ENCODE peak calls at places on chromosomes 7 and 10, in four cellular contexts. L, D, Y and S are unnamed samples.

GRCh38 chr7:128830231-128831177 is at the start of gene FLNC:
- DNase-seq in L (peak; percentile 91), Y (peak; percentile 63), D (no peak), S (no peak)

GRCh38 chr7:50792342-50793114 is 9.8 kb upstream of the GRB10 start:
- DNase-seq in L (peak; percentile 69), Y (peak; percentile 26), D (peak; percentile 47), S (peak; percentile 46)

GRCh38 chr10:80964179-80964578 is 426.5 kb downstream of the SH2D4B start:
- DNase-seq in D (no peak), L (no peak), Y (no peak), S (no peak)

GRCh38 chr10:32367793-32368453 is 21.0 kb upstream of the EPC1 start:
- DNase-seq in Y (peak; percentile 84), L (peak; percentile 72), D (no peak), S (peak; percentile 67)

GRCh38 chr7:47627580-47628283 is 45.8 kb upstream of the TNS3 start:
- DNase-seq in L (no peak), D (no peak), Y (no peak), S (no peak)

GRCh38 chr10:119542357-119542989 is at the start of gene RGS10:
- DNase-seq in L (peak; percentile 86), Y (peak; percentile 60), D (peak; percentile 45), S (peak; percentile 69)

GRCh38 chr7:110418651-110419270 is 672.2 kb upstream of the LRRN3 start:
- DNase-seq in Y (no peak), D (no peak), L (no peak), S (no peak)

GRCh38 chr10:29304259-29305030 is 15.6 kb downstream of the LYZL1 start:
- DNase-seq in L (no peak), Y (peak; percentile 56), D (peak; percentile 79), S (peak; percentile 46)

GRCh38 chr7:150800576-150801241 is at the start of gene TMEM176A:
- DNase-seq in Y (no peak), D (no peak), L (peak; percentile 58), S (no peak)

GRCh38 chr7:141563956-141564623 is 12.9 kb downstream of the AGK start:
- DNase-seq in Y (no peak), L (no peak), D (no peak), S (no peak)

GRCh38 chr10:62166331-62167154 is 102.1 kb downstream of the RTKN2 start:
- DNase-seq in L (no peak), Y (no peak), D (no peak), S (peak; percentile 42)

GRCh38 chr10:126504051-126504760 is 115.9 kb upstream of the ADAM12 start:
- DNase-seq in D (peak; percentile 66), Y (peak; percentile 28), L (no peak), S (no peak)

GRCh38 chr10:24096281-24096680 is 112.7 kb upstream of the KIAA1217 start:
- DNase-seq in L (no peak), Y (no peak), D (no peak), S (no peak)

GRCh38 chr10:24086737-24087136 is 122.2 kb upstream of the KIAA1217 start:
- DNase-seq in D (no peak), L (no peak), Y (no peak), S (no peak)

DNA sequence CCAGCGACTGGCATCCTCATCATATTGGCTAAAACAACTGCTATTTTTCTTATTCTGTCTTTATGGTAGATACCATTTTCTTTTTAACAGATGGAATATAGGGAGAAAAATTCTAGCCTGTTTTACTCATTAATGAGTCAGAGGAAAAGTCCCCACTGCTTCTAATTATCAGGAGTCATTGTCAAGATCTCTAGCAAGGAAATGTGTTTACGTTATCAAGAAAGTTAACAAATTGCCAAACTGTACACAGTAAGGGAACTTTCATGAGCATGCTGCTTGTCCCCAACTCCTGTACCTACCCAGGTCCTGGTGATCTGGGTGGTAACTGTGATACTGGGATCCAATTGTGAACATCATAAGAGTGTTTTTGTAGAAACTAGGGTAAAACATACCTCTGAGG is 117.6 kb upstream of the KIAA1217 start:
- DNase-seq in L (no peak), D (no peak), Y (no peak), S (no peak)
- TF ChIP-seq CTCF in L (no peak), D (no peak), Y (no peak), S (no peak)

DNA sequence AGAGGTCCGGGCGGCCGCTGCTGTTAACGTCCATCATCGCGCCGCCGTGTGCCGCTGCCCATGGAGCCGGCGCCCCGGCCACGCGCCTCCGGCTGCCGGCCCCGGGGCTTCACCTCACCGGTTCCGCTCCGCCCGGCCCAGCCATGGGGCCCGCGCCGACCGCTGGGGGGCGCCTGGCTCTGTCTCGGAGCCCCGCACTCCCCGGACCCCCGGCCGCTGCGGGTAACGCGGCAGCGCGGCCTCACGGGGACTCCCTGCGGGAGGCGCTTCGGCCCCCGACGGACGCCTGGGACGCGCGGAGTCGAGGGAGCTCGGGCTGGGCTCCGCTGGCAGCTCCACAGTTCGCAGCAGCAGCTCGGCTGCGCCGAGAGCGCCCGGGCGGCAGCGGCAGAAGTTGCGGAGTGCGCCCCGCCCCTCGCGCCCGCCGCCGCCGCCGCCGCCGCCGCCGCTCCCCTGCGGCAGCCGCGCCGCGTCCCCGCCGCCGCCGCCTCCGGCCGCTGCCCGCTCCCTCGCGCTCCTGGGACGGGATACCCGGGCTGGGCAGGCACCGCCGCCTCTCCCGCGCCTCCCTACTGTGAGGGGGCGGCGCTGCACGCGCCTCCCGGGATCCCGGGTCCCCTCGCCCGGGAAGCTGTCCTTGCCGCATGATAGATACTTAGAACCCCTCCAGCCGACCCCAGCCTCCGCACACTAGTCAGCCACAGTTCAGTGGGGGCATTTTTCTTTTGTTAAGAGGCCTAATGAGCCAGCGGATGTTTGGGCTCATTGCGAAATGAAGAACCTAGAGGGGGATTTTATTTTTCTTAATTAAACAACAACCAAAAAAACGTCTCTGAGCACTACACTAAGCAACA is at the start of gene HTR7:
- DNase-seq in D (peak; percentile 69), Y (peak; percentile 30), L (peak; percentile 76), S (peak; percentile 36)
- H3K27ac ChIP-seq in D (peak within 1 kb of the TSS; percentile 21), Y (peak within 1 kb of the TSS; percentile 35), L (peak within 1 kb of the TSS; percentile 31), S (no peak within 1 kb of the TSS)

GRCh38 chr7:84149573-84149972 is 45.0 kb downstream of the SEMA3A start:
- DNase-seq in Y (no peak), L (no peak), D (no peak), S (no peak)

GRCh38 chr7:84144480-84144879 is 50.1 kb downstream of the SEMA3A start:
- DNase-seq in L (no peak), D (no peak), Y (no peak), S (no peak)

GRCh38 chr7:84145892-84146291 is 48.7 kb downstream of the SEMA3A start:
- DNase-seq in D (no peak), Y (no peak), L (no peak), S (no peak)

GRCh38 chr7:84142726-84143125 is 51.9 kb downstream of the SEMA3A start:
- DNase-seq in L (no peak), D (no peak), Y (no peak), S (no peak)

DNA sequence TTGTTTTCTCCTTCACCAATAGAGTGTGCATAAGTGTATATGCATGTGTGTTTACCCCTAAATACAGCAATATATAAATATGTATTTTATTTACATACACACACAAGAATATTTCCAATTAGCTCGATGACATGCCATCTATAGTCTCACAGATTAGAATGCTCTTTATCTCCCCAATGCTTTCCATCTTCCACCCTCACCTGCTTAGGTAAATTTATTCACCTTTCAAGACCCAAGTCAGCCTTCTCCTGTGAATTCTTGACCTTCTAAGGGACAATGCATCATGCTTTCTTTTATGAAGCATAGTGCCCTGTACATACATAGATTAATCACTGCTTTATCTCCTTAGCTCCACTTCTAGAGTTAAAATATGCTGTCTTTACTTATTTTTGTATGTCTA is 49.7 kb downstream of the SEMA3A start:
- DNase-seq in L (no peak), D (no peak), Y (no peak), S (no peak)
- H3K4me1 ChIP-seq in L (no peaks in the 10 kb centered on the region), D (peaks cover 37% of the 10 kb centered on the region), Y (no peaks in the 10 kb centered on the region), S (no peaks in the 10 kb centered on the region)

DNA sequence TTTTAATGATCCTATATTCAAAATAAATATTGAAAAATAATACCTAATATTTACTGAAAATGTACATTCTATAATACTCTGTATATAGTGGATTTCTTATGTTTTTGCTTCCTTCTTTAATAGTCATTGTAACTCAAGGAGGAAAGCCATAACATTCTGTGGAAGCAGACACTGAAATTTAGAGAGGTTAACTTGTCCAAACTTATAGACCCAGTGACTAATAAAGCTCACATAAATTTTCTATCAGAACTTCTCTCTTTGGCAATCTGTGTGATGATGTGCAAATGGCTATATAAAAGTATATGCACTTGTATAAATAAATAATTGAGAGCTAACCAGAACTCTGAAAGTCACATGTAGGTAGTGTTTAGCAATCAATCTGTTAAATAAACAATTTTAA is 26.1 kb downstream of the GNAT3 start:
- DNase-seq in L (no peak), Y (no peak), D (no peak), S (no peak)
- TF ChIP-seq CTCF in L (no peak), Y (no peak), D (no peak), S (no peak)

GRCh38 chr10:88756660-88757059 is 3.2 kb upstream of the LIPN start:
- DNase-seq in D (no peak), L (no peak), Y (no peak), S (no peak)
- H3K27ac ChIP-seq in D (no peak overlapping the region), L (no peak overlapping the region), Y (no peak overlapping the region), S (no peak overlapping the region)

GRCh38 chr10:14543904-14544210 is 213.1 kb upstream of the FRMD4A start:
- DNase-seq in Y (no peak), L (no peak), D (no peak), S (no peak)
- H3K4me1 ChIP-seq in Y (peaks cover 15% of the 10 kb centered on the region), L (no peaks in the 10 kb centered on the region), D (peaks cover 41% of the 10 kb centered on the region), S (peaks cover 12% of the 10 kb centered on the region)

DNA sequence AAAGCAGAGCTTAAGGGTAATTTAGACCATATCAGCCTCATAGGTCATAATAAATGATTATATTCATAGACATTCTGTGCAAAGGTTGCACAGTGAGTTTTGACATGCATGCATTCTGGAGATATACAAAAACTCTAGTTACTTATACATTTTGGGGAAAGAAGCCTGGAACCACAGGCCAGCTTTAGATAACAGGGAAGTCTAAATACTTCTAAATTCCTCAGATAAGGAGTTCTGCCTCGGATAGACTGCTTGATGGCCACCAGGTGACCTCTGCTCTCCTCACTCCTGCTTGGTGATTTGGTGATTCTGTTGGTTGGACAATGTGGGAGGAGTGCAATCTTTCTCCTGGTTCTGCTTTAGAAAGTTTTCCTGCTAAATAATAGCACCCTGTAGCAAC is 77.9 kb downstream of the SGMS1 start:
- DNase-seq in D (no peak), Y (no peak), L (no peak), S (no peak)
- TF ChIP-seq CTCF in D (no peak), Y (no peak), L (no peak), S (no peak)